ENCODE peak calls at places on chromosomes 5 and 9, in seven cellular contexts. F is stimulated activated naive B cell treated with anti-CD40 and anti-IgM and Interleukin-4, amounts not matched to agents 10 μg/mL and 1 μg/mL and 100 μg/mL, for 72 hours; H is neural progenitor cell; W is skeletal muscle cell; N is H7; R is NCI-H2081; L is GM23248. Q is an unnamed sample.
A peak's percentile ranks its signal among the peaks of the same experiment; 100 is the strongest.

GRCh38 chr5:80569961-80570786 is at the start of gene ANKRD34B:
- DNase-seq in F (no peak), H (peak; percentile 82), W (no peak), N (peak; percentile 87), R (peak; percentile 31), L (peak; percentile 26), Q (peak; percentile 42)

GRCh38 chr5:565782-566445 is 41.7 kb upstream of the SLC9A3 start:
- DNase-seq in F (no peak), H (peak; percentile 34), W (peak; percentile 12), N (peak; percentile 76), R (no peak), L (peak; percentile 35), Q (no peak)

GRCh38 chr5:175236176-175236575 is 207.8 kb downstream of the DRD1 start:
- DNase-seq in F (no peak), H (no peak), W (no peak), N (no peak), R (no peak), L (no peak), Q (no peak)

GRCh38 chr9:13360188-13360587 is 80.7 kb upstream of the MPDZ start:
- DNase-seq in F (no peak), H (no peak), W (no peak), N (no peak), R (no peak), L (no peak), Q (no peak)

GRCh38 chr5:86997501-86997900 is 270.2 kb upstream of the RASA1 start:
- DNase-seq in F (no peak), H (no peak), W (no peak), N (no peak), R (no peak), L (no peak), Q (no peak)

GRCh38 chr5:41517909-41518308 is 7.5 kb upstream of the PLCXD3 start:
- DNase-seq in F (no peak), H (no peak), W (no peak), N (no peak), R (no peak), L (peak; percentile 41), Q (no peak)

GRCh38 chr9:100033877-100034551 is 64.8 kb downstream of the ERP44 start:
- DNase-seq in F (no peak), H (no peak), W (no peak), N (no peak), R (no peak), L (no peak), Q (no peak)

GRCh38 chr5:20360243-20360642 is 372.2 kb upstream of the CDH18 start:
- DNase-seq in F (no peak), H (no peak), W (no peak), N (no peak), R (peak; percentile 89), L (no peak), Q (peak; percentile 5)

GRCh38 chr5:170291324-170291847 is 6.2 kb downstream of the LCP2 start:
- DNase-seq in F (no peak), H (no peak), W (no peak), N (no peak), R (no peak), L (no peak), Q (no peak)

GRCh38 chr5:169557838-169558237 is 25.7 kb upstream of the SPDL1 start:
- DNase-seq in F (no peak), H (no peak), W (no peak), N (no peak), R (no peak), L (no peak), Q (no peak)

GRCh38 chr5:116482394-116482793 is 92.2 kb downstream of the SEMA6A start:
- DNase-seq in F (no peak), H (no peak), W (peak; percentile 54), N (no peak), R (no peak), L (peak; percentile 65), Q (no peak)

GRCh38 chr9:103397868-103398600 is 402.9 kb downstream of the CYLC2 start:
- DNase-seq in F (peak; percentile 14), H (peak; percentile 56), W (peak; percentile 39), N (peak; percentile 8), R (peak; percentile 77), L (peak; percentile 29), Q (peak; percentile 22)

GRCh38 chr9:86445636-86446035 is 91.4 kb upstream of the TUT7 start:
- DNase-seq in F (no peak), H (no peak), W (no peak), N (no peak), R (no peak), L (no peak), Q (peak; percentile 14)

GRCh38 chr9:13648676-13649075 is 369.2 kb upstream of the MPDZ start:
- DNase-seq in F (no peak), H (no peak), W (no peak), N (no peak), R (peak; percentile 52), L (no peak), Q (peak; percentile 17)

GRCh38 chr9:94173632-94174031 is 85.5 kb upstream of the ZNF169 start:
- DNase-seq in F (no peak), H (no peak), W (no peak), N (no peak), R (no peak), L (no peak), Q (no peak)

GRCh38 chr9:110952018-110952864 is 86.0 kb downstream of the LPAR1 start:
- DNase-seq in F (no peak), H (no peak), W (no peak), N (no peak), R (no peak), L (peak; percentile 21), Q (no peak)

GRCh38 chr9:2870340-2870739 is 26.4 kb upstream of the PUM3 start:
- DNase-seq in F (no peak), H (no peak), W (no peak), N (no peak), R (no peak), L (no peak), Q (no peak)

GRCh38 chr5:134083517-134083916 is 31.0 kb upstream of the TCF7 start:
- DNase-seq in F (no peak), H (no peak), W (no peak), N (no peak), R (no peak), L (peak; percentile 41), Q (no peak)

GRCh38 chr5:122863240-122863639 is 17.8 kb downstream of the SNX24 start:
- DNase-seq in F (no peak), H (no peak), W (no peak), N (no peak), R (no peak), L (no peak), Q (no peak)

GRCh38 chr9:37656936-37657335 is 6.2 kb downstream of the FRMPD1 start:
- DNase-seq in F (no peak), H (no peak), W (no peak), N (no peak), R (no peak), L (no peak), Q (no peak)

GRCh38 chr9:108186996-108187395 is 668.8 kb downstream of the ACTL7B start:
- DNase-seq in F (no peak), H (no peak), W (peak; percentile 73), N (no peak), R (no peak), L (peak; percentile 34), Q (no peak)

GRCh38 chr5:176816791-176817272 is 6.5 kb downstream of the UNC5A start:
- DNase-seq in F (no peak), H (peak; percentile 46), W (no peak), N (peak; percentile 87), R (peak; percentile 49), L (no peak), Q (peak; percentile 58)

GRCh38 chr9:124791106-124791505 is 14.2 kb downstream of the OLFML2A start:
- DNase-seq in F (no peak), H (no peak), W (no peak), N (no peak), R (no peak), L (no peak), Q (no peak)

GRCh38 chr9:33177633-33178032 is 10.5 kb upstream of the B4GALT1 start:
- DNase-seq in F (no peak), H (no peak), W (no peak), N (no peak), R (no peak), L (no peak), Q (no peak)

GRCh38 chr5:172505403-172505759 is 51.1 kb upstream of the SH3PXD2B start:
- DNase-seq in F (no peak), H (no peak), W (no peak), N (no peak), R (no peak), L (no peak), Q (no peak)

GRCh38 chr5:119031905-119032304 is 39.0 kb upstream of the DMXL1 start:
- DNase-seq in F (peak; percentile 68), H (no peak), W (no peak), N (peak; percentile 19), R (no peak), L (no peak), Q (no peak)

GRCh38 chr5:60505373-60505772 is 194.6 kb downstream of the DEPDC1B start:
- DNase-seq in F (no peak), H (no peak), W (no peak), N (no peak), R (no peak), L (no peak), Q (no peak)

GRCh38 chr5:113058706-113059226 is 82.2 kb downstream of the DCP2 start:
- DNase-seq in F (no peak), H (no peak), W (no peak), N (no peak), R (no peak), L (no peak), Q (no peak)

GRCh38 chr5:143889986-143890385 is 78.0 kb downstream of the HMHB1 start:
- DNase-seq in F (no peak), H (no peak), W (peak; percentile 75), N (no peak), R (no peak), L (peak; percentile 86), Q (peak; percentile 85)

GRCh38 chr5:89343666-89344065 is 460.7 kb upstream of the MEF2C start:
- DNase-seq in F (peak; percentile 72), H (no peak), W (peak; percentile 42), N (no peak), R (peak; percentile 13), L (no peak), Q (peak; percentile 24)

GRCh38 chr5:51573835-51574234 is 190.6 kb downstream of the ISL1 start:
- DNase-seq in F (no peak), H (peak; percentile 23), W (no peak), N (peak; percentile 4), R (no peak), L (no peak), Q (no peak)

GRCh38 chr5:139611703-139612584 is 36.2 kb upstream of the CXXC5 start:
- DNase-seq in F (no peak), H (no peak), W (no peak), N (no peak), R (no peak), L (peak; percentile 29), Q (no peak)

GRCh38 chr5:159923008-159923407 is 6.7 kb downstream of the ADRA1B start:
- DNase-seq in F (no peak), H (no peak), W (no peak), N (no peak), R (no peak), L (no peak), Q (no peak)

Q was measured in NCI-H1105 treated with DMSO at 0.1 percent for 48 hours.